ENCODE peak calls at places on chromosomes 5 and 9, in ten cellular contexts. G, J, O, Z, W, I, C, V, D and Y are unnamed samples.

GRCh38 chr9:13860926-13861325 is 453.0 kb downstream of the NFIB start:
- DNase-seq in G (no peak), J (peak; percentile 15), O (no peak), Z (no peak), W (no peak), I (no peak), C (no peak), V (no peak), D (no peak), Y (no peak)

GRCh38 chr9:133048595-133048994 is 13.2 kb upstream of the CEL start:
- DNase-seq in G (no peak), J (peak; percentile 46), O (peak; percentile 57), Z (peak; percentile 26), W (no peak), I (peak; percentile 31), C (peak; percentile 46), V (no peak), D (no peak), Y (no peak)

GRCh38 chr5:8019719-8020218 is 150.8 kb downstream of the MTRR start:
- DNase-seq in G (no peak), J (no peak), O (no peak), Z (no peak), W (no peak), I (no peak), C (no peak), V (no peak), D (no peak), Y (no peak)

GRCh38 chr5:125609011-125609410 is 814.2 kb upstream of the GRAMD2B start:
- DNase-seq in G (no peak), J (no peak), O (no peak), Z (no peak), W (no peak), I (no peak), C (no peak), V (no peak), D (no peak), Y (no peak)

GRCh38 chr5:65451436-65451835 is 30.3 kb downstream of the ADAMTS6 start:
- DNase-seq in G (no peak), J (no peak), O (no peak), Z (no peak), W (no peak), I (no peak), C (no peak), V (no peak), D (no peak), Y (no peak)

GRCh38 chr5:134577796-134578577 is 52.5 kb downstream of the JADE2 start:
- DNase-seq in G (peak; percentile 80), J (peak; percentile 97), O (peak; percentile 51), Z (peak; percentile 80), W (peak; percentile 47), I (peak; percentile 84), C (peak; percentile 86), V (peak; percentile 71), D (peak; percentile 48), Y (peak; percentile 80)

GRCh38 chr5:69450116-69450515 is 35.2 kb downstream of the MARVELD2 start:
- DNase-seq in G (no peak), J (no peak), O (no peak), Z (no peak), W (no peak), I (no peak), C (peak; percentile 27), V (no peak), D (peak; percentile 97), Y (no peak)

GRCh38 chr9:137134191-137134590 is 4.8 kb upstream of the GRIN1 start:
- DNase-seq in G (no peak), J (no peak), O (no peak), Z (no peak), W (no peak), I (no peak), C (no peak), V (no peak), D (no peak), Y (no peak)

GRCh38 chr5:8176101-8176693 is 307.2 kb downstream of the MTRR start:
- DNase-seq in G (no peak), J (no peak), O (no peak), Z (no peak), W (no peak), I (no peak), C (no peak), V (no peak), D (no peak), Y (no peak)

GRCh38 chr9:71403106-71403505 is 281.7 kb upstream of the TRPM3 start:
- DNase-seq in G (no peak), J (no peak), O (no peak), Z (no peak), W (no peak), I (no peak), C (no peak), V (no peak), D (no peak), Y (no peak)

GRCh38 chr5:67272453-67273130 is 76.0 kb upstream of the CD180 start:
- DNase-seq in G (no peak), J (no peak), O (no peak), Z (no peak), W (no peak), I (no peak), C (no peak), V (no peak), D (no peak), Y (no peak)

GRCh38 chr9:120712539-120713031 is 1.7 kb downstream of the MEGF9 start:
- DNase-seq in G (no peak), J (no peak), O (no peak), Z (no peak), W (no peak), I (no peak), C (no peak), V (no peak), D (no peak), Y (no peak)
- H3K4me1 ChIP-seq in G (peaks cover 60% of the 10 kb centered on the region), J (peaks cover 10% of the 10 kb centered on the region), O (peaks cover 35% of the 10 kb centered on the region), Z (peaks cover 43% of the 10 kb centered on the region), W (no peaks in the 10 kb centered on the region), I (peaks cover 51% of the 10 kb centered on the region), C (peaks cover 41% of the 10 kb centered on the region), V (peaks cover 36% of the 10 kb centered on the region), D (peaks cover 37% of the 10 kb centered on the region), Y (no peaks in the 10 kb centered on the region)

DNA sequence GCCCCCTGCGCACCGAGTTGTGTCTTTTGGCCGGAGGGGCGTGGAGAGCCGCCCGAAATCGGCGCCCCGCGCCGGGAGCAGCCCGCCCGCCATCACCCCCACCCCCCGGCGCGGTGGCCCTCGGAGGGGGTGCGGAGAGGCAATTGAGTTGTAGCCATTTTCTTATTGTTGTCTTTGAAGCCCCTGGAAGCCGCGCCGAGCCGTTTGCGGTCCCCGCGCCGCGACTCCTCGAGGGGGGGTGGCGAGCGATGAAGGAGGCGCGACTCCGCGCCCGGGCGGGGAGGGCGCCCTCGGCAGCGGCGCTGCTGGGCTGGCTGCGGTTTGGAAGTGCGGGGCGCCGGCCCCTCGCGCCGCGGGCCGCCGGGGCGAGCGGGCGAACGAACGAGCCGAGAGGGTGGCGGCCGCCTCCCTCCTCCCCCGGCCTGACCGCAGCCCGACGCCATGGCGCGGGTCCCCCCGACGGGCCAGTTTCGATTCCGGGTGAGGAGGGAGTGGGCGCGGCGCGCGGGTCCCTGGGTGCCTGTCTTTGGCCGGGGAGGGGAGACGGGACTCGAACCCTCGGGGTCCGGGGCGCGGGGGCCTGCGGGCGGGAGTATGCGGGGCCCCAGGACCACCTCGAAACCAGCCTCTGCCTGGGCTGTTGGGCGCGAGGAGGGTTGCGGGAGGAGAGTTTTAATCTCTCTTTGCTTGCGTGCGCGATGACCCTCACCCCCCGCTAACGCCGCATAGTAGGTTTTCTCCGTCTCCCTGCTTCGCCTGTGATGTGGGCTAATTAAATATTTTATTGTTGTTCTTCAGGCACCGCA is 1.3 kb downstream of the TLE4 start:
- DNase-seq in G (peak; percentile 59), J (peak; percentile 47), O (peak; percentile 8), Z (peak; percentile 68), W (peak; percentile 24), I (peak; percentile 53), C (peak; percentile 25), V (peak; percentile 55), D (peak; percentile 43), Y (peak; percentile 77)
- TF ChIP-seq CTCF in G (no peak), J (no peak), O (no peak), Z (no peak), W (no peak), I (no peak), C (peak; percentile 21), V (no peak), D (no peak), Y (no peak)

GRCh38 chr9:125466356-125466855 is 204.8 kb downstream of the GAPVD1 start:
- DNase-seq in G (no peak), J (no peak), O (no peak), Z (no peak), W (no peak), I (no peak), C (no peak), V (no peak), D (no peak), Y (no peak)

GRCh38 chr9:125463926-125464325 is 202.3 kb downstream of the GAPVD1 start:
- DNase-seq in G (no peak), J (no peak), O (no peak), Z (no peak), W (no peak), I (no peak), C (no peak), V (no peak), D (no peak), Y (no peak)

GRCh38 chr9:125468646-125469045 is 207.0 kb downstream of the GAPVD1 start:
- DNase-seq in G (no peak), J (no peak), O (no peak), Z (no peak), W (no peak), I (no peak), C (no peak), V (no peak), D (no peak), Y (no peak)

GRCh38 chr9:125470767-125471580 is 209.3 kb downstream of the GAPVD1 start:
- DNase-seq in G (no peak), J (no peak), O (no peak), Z (no peak), W (no peak), I (no peak), C (no peak), V (no peak), D (no peak), Y (no peak)

DNA sequence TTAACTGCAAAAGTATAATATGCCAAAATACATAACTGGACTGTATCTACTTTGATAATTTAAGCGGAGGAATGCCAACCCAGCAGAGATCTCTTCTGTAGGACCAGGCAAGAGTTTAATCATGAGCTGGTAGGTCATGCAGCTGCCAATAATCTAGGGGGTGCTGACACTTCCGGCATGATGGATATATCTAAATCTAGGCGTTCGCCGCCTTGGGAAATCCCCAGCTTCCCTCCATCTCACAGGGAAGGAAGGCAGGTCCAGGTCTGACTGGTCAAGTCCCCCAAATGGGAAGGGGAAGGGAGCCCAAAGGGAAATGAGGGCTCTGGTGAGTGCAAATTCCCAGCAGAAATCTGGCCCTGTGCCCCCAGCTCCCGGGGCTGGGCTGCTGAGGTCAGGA is 205.7 kb downstream of the GAPVD1 start:
- DNase-seq in G (no peak), J (no peak), O (no peak), Z (no peak), W (no peak), I (no peak), C (no peak), V (no peak), D (no peak), Y (no peak)
- H3K4me1 ChIP-seq in G (peaks cover 37% of the 10 kb centered on the region), J (no peaks in the 10 kb centered on the region), O (no peaks in the 10 kb centered on the region), Z (no peaks in the 10 kb centered on the region), W (no peaks in the 10 kb centered on the region), I (no peaks in the 10 kb centered on the region), C (no peaks in the 10 kb centered on the region), V (peaks cover 36% of the 10 kb centered on the region), D (no peaks in the 10 kb centered on the region), Y (peaks cover 11% of the 10 kb centered on the region)

DNA sequence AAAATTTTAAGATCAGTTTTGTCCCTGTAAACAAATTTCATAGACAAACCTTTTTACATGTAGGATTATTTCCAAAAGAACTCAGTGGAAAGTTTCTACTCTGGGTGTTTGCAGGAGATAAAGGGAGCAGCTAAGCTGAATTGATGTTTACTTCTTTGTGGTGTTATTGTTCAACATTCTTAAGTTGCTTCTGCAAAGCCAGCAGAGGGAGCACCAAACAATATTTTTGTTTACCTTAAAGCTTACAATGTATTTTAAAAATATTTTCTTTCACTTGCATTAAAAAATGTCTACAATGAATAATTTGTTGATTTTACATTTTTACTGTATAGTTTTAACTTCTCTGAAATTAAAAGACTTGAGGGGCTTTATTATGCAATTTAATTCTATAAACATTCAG is 135.5 kb downstream of the ATG10 start:
- DNase-seq in G (no peak), J (peak; percentile 23), O (peak; percentile 29), Z (no peak), W (no peak), I (no peak), C (peak; percentile 3), V (no peak), D (no peak), Y (no peak)
- TF ChIP-seq CTCF in G (peak; percentile 58), J (peak; percentile 61), O (peak; percentile 45), Z (no peak), W (peak; percentile 10), I (peak; percentile 17), C (peak; percentile 63), V (peak; percentile 15), D (peak; percentile 52), Y (no peak)